ENCODE peak calls at places on chromosomes 16 and 17, in seven cellular contexts. L is HFF-Myc, X is BJ, F is brain microvascular endothelial cell, J is dorsolateral prefrontal cortex, V is stomach, N is uterus. P is an unnamed sample.

GRCh38 chr16:65538945-65539344 is 417.1 kb upstream of the CDH11 start:
- DNase-seq in X (peak), F (no peak), N (no peak), L (no peak), V (no peak), J (no peak), P (no peak)

GRCh38 chr16:24052466-24053324 is 203.4 kb upstream of the CACNG3 start:
- DNase-seq in J (no peak), X (no peak), N (no peak), F (no peak), V (no peak), L (no peak), P (no peak)

GRCh38 chr17:6525111-6525510 is 31.2 kb downstream of the PITPNM3 start:
- DNase-seq in F (no peak), N (no peak), J (no peak), V (no peak), L (no peak), X (no peak), P (no peak)

GRCh38 chr17:40563371-40564052 is 1.8 kb downstream of the CCR7 start:
- DNase-seq in F (no peak), N (no peak), L (no peak), V (peak), J (no peak), X (no peak), P (no peak)

GRCh38 chr17:47423406-47424295 is 99.9 kb downstream of the EFCAB13 start:
- DNase-seq in F (no peak), X (no peak), V (peak), L (no peak), N (no peak), J (no peak), P (no peak)

GRCh38 chr16:4298761-4299522 is 16.9 kb upstream of the GLIS2 start:
- DNase-seq in V (peak), N (peak), J (no peak), L (peak), F (peak), X (peak), P (no peak)

GRCh38 chr16:53744449-53744848 is 40.5 kb downstream of the FTO start:
- DNase-seq in L (no peak), X (no peak), J (no peak), N (no peak), F (no peak), V (no peak), P (no peak)

GRCh38 chr16:3595110-3595486 is 16.3 kb downstream of the SLX4 start:
- DNase-seq in F (no peak), N (no peak), V (no peak), J (no peak), L (no peak), X (no peak), P (no peak)

GRCh38 chr17:31283841-31284240 is 13.2 kb downstream of the OMG start:
- DNase-seq in L (no peak), F (no peak), N (no peak), X (no peak), V (no peak), J (no peak), P (no peak)

GRCh38 chr16:22375117-22375962 is 921 bp upstream of the CDR2 start:
- DNase-seq in X (no peak), V (no peak), F (no peak), L (no peak), N (no peak), J (no peak), P (no peak)

GRCh38 chr16:85347213-85347591 is 234.9 kb upstream of the CIBAR2 start:
- DNase-seq in X (no peak), V (peak), F (no peak), L (no peak), J (no peak), N (no peak), P (no peak)

GRCh38 chr17:44919885-44920564 is 4.7 kb upstream of the GFAP start:
- DNase-seq in N (peak), J (peak), L (peak), F (peak), V (peak), X (no peak), P (no peak)

GRCh38 chr16:48124266-48124665 is 31.5 kb downstream of the ABCC12 start:
- DNase-seq in J (no peak), N (no peak), V (no peak), F (no peak), L (no peak), X (no peak), P (no peak)

GRCh38 chr17:17837966-17838962 is 1.5 kb upstream of the SREBF1 start:
- DNase-seq in J (no peak), L (no peak), V (no peak), N (peak), X (no peak), F (no peak), P (no peak)

GRCh38 chr16:86408685-86409084 is 101.6 kb upstream of the FOXF1 start:
- DNase-seq in L (no peak), F (no peak), V (no peak), J (no peak), N (no peak), X (no peak), P (no peak)

GRCh38 chr16:84899414-84899813 is 79.6 kb downstream of the CRISPLD2 start:
- DNase-seq in X (no peak), N (no peak), F (no peak), V (no peak), J (no peak), L (no peak), P (no peak)

GRCh38 chr16:58196898-58197313 is 1.0 kb downstream of the CSNK2A2 start:
- DNase-seq in F (no peak), L (peak), V (no peak), J (no peak), N (no peak), X (no peak), P (no peak)

GRCh38 chr16:47657977-47658376 is 196.8 kb downstream of the PHKB start:
- DNase-seq in N (no peak), X (no peak), V (no peak), F (no peak), J (no peak), L (no peak), P (no peak)

GRCh38 chr16:79476580-79476979 is 124.0 kb downstream of the MAF start:
- DNase-seq in N (no peak), J (no peak), X (no peak), V (no peak), L (no peak), F (no peak), P (no peak)

GRCh38 chr16:56748191-56748590 is 18.3 kb downstream of the NUP93 start:
- DNase-seq in X (no peak), N (no peak), J (no peak), F (no peak), V (no peak), L (no peak), P (no peak)

GRCh38 chr16:79272141-79272577 is 328.4 kb downstream of the MAF start:
- DNase-seq in X (no peak), N (no peak), V (no peak), L (no peak), J (no peak), F (no peak), P (no peak)

GRCh38 chr16:53666816-53667415 is 36.7 kb downstream of the RPGRIP1L start:
- DNase-seq in F (no peak), L (no peak), J (no peak), X (peak), V (no peak), N (no peak), P (no peak)

GRCh38 chr16:12271006-12271405 is 294.5 kb downstream of the SNX29 start:
- DNase-seq in J (no peak), L (peak), X (no peak), N (no peak), V (no peak), F (no peak), P (no peak)

GRCh38 chr16:11674818-11675560 is 6.7 kb downstream of the SNN start:
- DNase-seq in L (no peak), X (no peak), V (no peak), J (no peak), N (peak), F (peak), P (no peak)

GRCh38 chr17:32461853-32462617 is 17.7 kb downstream of the PSMD11 start:
- DNase-seq in V (peak), X (no peak), L (no peak), J (no peak), N (peak), F (peak), P (no peak)

GRCh38 chr17:7101531-7101930 is 13.1 kb downstream of the ASGR2 start:
- DNase-seq in X (no peak), F (no peak), V (no peak), N (no peak), L (no peak), J (peak), P (no peak)

GRCh38 chr17:36149296-36149820 is 27.1 kb downstream of the TBC1D3B start:
- DNase-seq in F (peak), X (peak), L (no peak), J (peak), V (no peak), N (peak), P (no peak)

GRCh38 chr16:69105501-69106361 is at the start of gene HAS3:
- DNase-seq in X (no peak), F (peak), V (peak), N (no peak), J (no peak), L (no peak), P (peak)

GRCh38 chr16:10878644-10879498 is 1.9 kb downstream of the CIITA start:
- DNase-seq in F (peak), X (no peak), V (peak), L (no peak), N (peak), J (no peak), P (no peak)

GRCh38 chr17:44115585-44116415 is 7.6 kb downstream of the HDAC5 start:
- DNase-seq in V (no peak), X (no peak), J (no peak), F (no peak), L (no peak), N (no peak), P (no peak)

GRCh38 chr17:36768355-36768754 is 167.0 kb downstream of the MRM1 start:
- DNase-seq in F (no peak), J (no peak), X (no peak), L (no peak), V (no peak), N (no peak), P (no peak)

GRCh38 chr17:77022766-77023165 is 118.0 kb upstream of the SEC14L1 start:
- DNase-seq in L (no peak), F (no peak), X (no peak), N (no peak), J (no peak), V (no peak), P (no peak)

GRCh38 chr16:66741131-66741900 is 10.1 kb downstream of the DYNC1LI2 start:
- DNase-seq in V (peak), L (peak), X (peak), F (peak), N (peak), J (peak), P (peak)

GRCh38 chr16:78639775-78640174 is 540.3 kb downstream of the WWOX start:
- DNase-seq in J (no peak), L (no peak), X (no peak), F (no peak), V (no peak), N (no peak), P (no peak)

GRCh38 chr17:20063665-20064648 is 54.8 kb downstream of the SPECC1 start:
- DNase-seq in V (peak), X (peak), J (peak), N (peak), F (peak), L (peak), P (peak)
- TF ChIP-seq CTCF in V (no peak), X (no peak), J (no peak), N (no peak), F (no peak), L (no peak), P (no peak)

GRCh38 chr17:78365561-78366108 is 5.8 kb upstream of the SOCS3 start:
- DNase-seq in V (no peak), F (no peak), L (no peak), N (no peak), X (no peak), J (no peak), P (no peak)
- H3K4me3 ChIP-seq in V (no peak), F (no peak), L (no peak), N (no peak), X (no peak), J (no peak), P (no peak)

DNA sequence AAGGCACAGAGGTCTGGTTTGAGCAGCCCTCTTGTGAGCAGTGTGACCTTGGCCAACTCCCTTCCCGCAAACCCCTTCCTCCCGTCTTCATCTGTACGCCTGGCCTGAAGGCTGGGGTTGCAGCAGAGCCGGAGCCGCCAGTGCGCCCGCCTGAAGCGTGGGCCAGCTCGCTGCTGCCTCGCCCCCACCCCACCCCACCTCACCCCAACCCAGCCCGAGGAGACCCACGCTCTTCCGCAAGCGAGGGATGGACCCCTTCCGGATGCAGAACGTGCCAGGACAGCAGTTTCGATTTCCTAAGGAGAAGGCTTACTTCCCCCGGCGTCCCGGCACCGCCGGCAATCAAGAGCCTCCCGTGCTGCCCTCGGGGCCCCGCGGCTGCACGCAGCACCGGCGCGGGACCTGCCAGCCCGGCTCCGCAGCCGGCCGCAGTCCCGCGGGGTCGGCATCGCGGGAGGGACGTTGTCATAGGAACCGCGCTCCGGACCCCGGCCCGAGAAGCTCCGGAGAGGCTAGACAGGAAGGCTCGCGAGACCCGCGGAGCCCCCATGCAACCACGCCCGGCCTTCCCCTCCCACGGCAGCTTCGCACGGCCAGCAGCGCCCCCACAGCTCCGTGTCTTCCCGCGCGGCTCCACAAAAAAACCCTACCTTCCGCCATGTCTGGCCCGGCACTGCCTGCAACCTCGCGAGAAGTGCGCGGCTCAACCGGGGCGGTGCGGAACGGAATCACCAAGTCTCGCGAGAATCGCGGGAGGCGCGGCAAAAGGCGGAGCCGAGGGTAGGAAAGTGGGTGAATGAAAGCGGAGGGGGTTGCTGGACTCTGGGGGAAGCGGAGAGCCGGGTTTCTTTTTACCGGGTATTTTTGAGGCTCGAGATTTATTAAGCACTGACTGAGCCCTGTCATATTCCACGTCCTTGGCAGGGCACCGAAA is at the start of gene ANKFY1:
- DNase-seq in F (peak), L (peak), J (peak), V (peak), X (peak), N (peak), P (peak)
- TF ChIP-seq CTCF in F (peak), L (no peak), J (peak), V (no peak), X (no peak), N (peak), P (no peak)

DNA sequence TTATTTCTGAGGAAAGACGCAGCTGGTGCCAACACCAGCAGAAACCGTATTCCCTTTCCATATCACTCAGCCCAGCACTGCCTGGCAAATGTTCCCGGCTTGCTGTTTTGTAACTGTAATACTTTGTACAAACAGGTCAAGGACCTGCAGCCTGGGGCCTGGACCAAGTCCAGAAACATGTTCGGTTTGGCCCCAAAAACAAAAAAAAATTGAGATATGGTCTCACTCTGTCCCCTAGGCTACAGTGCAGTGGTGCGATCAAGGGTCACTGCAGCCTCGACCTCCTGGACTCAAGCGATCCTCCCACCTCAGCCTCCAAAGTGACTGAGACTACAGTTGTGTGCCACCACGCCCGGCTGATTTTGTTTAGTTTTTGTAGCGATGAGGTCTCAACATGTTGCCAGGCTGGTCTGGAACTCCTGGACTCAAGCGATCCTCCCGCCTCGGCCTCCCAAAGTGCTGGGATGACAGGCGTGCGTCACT is 1.2 kb downstream of the HAGH start:
- DNase-seq in F (no peak), V (peak), J (no peak), X (no peak), L (no peak), N (no peak), P (no peak)
- H3K4me3 ChIP-seq in F (peak), V (peak), J (peak), X (peak), L (peak), N (peak), P (peak)

GRCh38 chr17:63232565-63233310 is 213.4 kb downstream of the CYB561 start:
- DNase-seq in F (no peak), J (no peak), X (no peak), N (no peak), L (no peak), V (no peak), P (no peak)
- TF ChIP-seq CTCF in F (no peak), J (no peak), X (no peak), N (no peak), L (no peak), V (no peak), P (no peak)

P was measured in epithelial cell of proximal tubule.